ENCODE peak calls at places on chromosomes 3 and 15, in nine cellular contexts. One of them, this sample, is unnamed.

GRCh38 chr15:45384700-45385099 is 6.4 kb upstream of the GATM start:
- DNase-seq in activated CD4-positive, alpha-beta T cell treated with anti-CD3 and anti-CD28 coated beads, Interleukin-2, amount 10 ng/mL, durations not matched to agents 7 days and 5 days: no peak
- DNase-seq in iris pigment epithelial cell: no peak
- DNase-seq in NCI-H460: no peak
- DNase-seq in foreskin fibroblast: no peak
- DNase-seq in naive thymus-derived CD4-positive, alpha-beta T cell: no peak
- DNase-seq in KG1: no peak
- DNase-seq in left ventricle myocardium inferior: no peak
- DNase-seq in GF-D8: no peak
- DNase-seq in this sample: no peak

GRCh38 chr3:52777127-52777958 is at the start of gene ITIH1:
- DNase-seq in activated CD4-positive, alpha-beta T cell treated with anti-CD3 and anti-CD28 coated beads, Interleukin-2, amount 10 ng/mL, durations not matched to agents 7 days and 5 days: no peak
- DNase-seq in iris pigment epithelial cell: no peak
- DNase-seq in NCI-H460: no peak
- DNase-seq in foreskin fibroblast: no peak
- DNase-seq in naive thymus-derived CD4-positive, alpha-beta T cell: no peak
- DNase-seq in KG1: no peak
- DNase-seq in left ventricle myocardium inferior: no peak
- DNase-seq in GF-D8: no peak
- DNase-seq in this sample: no peak

GRCh38 chr3:158471639-158472294 is 99.2 kb upstream of the MLF1 start:
- DNase-seq in activated CD4-positive, alpha-beta T cell treated with anti-CD3 and anti-CD28 coated beads, Interleukin-2, amount 10 ng/mL, durations not matched to agents 7 days and 5 days: no peak
- DNase-seq in iris pigment epithelial cell: peak
- DNase-seq in NCI-H460: no peak
- DNase-seq in foreskin fibroblast: peak
- DNase-seq in naive thymus-derived CD4-positive, alpha-beta T cell: no peak
- DNase-seq in KG1: no peak
- DNase-seq in left ventricle myocardium inferior: no peak
- DNase-seq in GF-D8: no peak
- DNase-seq in this sample: no peak

GRCh38 chr3:148158210-148158609 is 539.5 kb upstream of the AGTR1 start:
- DNase-seq in activated CD4-positive, alpha-beta T cell treated with anti-CD3 and anti-CD28 coated beads, Interleukin-2, amount 10 ng/mL, durations not matched to agents 7 days and 5 days: no peak
- DNase-seq in iris pigment epithelial cell: peak
- DNase-seq in NCI-H460: no peak
- DNase-seq in foreskin fibroblast: peak
- DNase-seq in naive thymus-derived CD4-positive, alpha-beta T cell: no peak
- DNase-seq in KG1: no peak
- DNase-seq in left ventricle myocardium inferior: no peak
- DNase-seq in GF-D8: no peak
- DNase-seq in this sample: no peak

GRCh38 chr3:188513662-188514328 is 359.8 kb downstream of the LPP start:
- DNase-seq in activated CD4-positive, alpha-beta T cell treated with anti-CD3 and anti-CD28 coated beads, Interleukin-2, amount 10 ng/mL, durations not matched to agents 7 days and 5 days: no peak
- DNase-seq in iris pigment epithelial cell: peak
- DNase-seq in NCI-H460: no peak
- DNase-seq in foreskin fibroblast: no peak
- DNase-seq in naive thymus-derived CD4-positive, alpha-beta T cell: no peak
- DNase-seq in KG1: no peak
- DNase-seq in left ventricle myocardium inferior: no peak
- DNase-seq in GF-D8: no peak
- DNase-seq in this sample: no peak

GRCh38 chr3:157838457-157838856 is 267.8 kb downstream of the SHOX2 start:
- DNase-seq in activated CD4-positive, alpha-beta T cell treated with anti-CD3 and anti-CD28 coated beads, Interleukin-2, amount 10 ng/mL, durations not matched to agents 7 days and 5 days: no peak
- DNase-seq in iris pigment epithelial cell: no peak
- DNase-seq in NCI-H460: no peak
- DNase-seq in foreskin fibroblast: no peak
- DNase-seq in naive thymus-derived CD4-positive, alpha-beta T cell: no peak
- DNase-seq in KG1: no peak
- DNase-seq in left ventricle myocardium inferior: no peak
- DNase-seq in GF-D8: no peak
- DNase-seq in this sample: no peak

GRCh38 chr3:173774275-173774674 is 376.7 kb downstream of the NLGN1 start:
- DNase-seq in activated CD4-positive, alpha-beta T cell treated with anti-CD3 and anti-CD28 coated beads, Interleukin-2, amount 10 ng/mL, durations not matched to agents 7 days and 5 days: no peak
- DNase-seq in iris pigment epithelial cell: no peak
- DNase-seq in NCI-H460: no peak
- DNase-seq in foreskin fibroblast: no peak
- DNase-seq in naive thymus-derived CD4-positive, alpha-beta T cell: no peak
- DNase-seq in KG1: no peak
- DNase-seq in left ventricle myocardium inferior: no peak
- DNase-seq in GF-D8: no peak
- DNase-seq in this sample: no peak

GRCh38 chr3:70580021-70580420 is 267.6 kb upstream of the MDFIC2 start:
- DNase-seq in activated CD4-positive, alpha-beta T cell treated with anti-CD3 and anti-CD28 coated beads, Interleukin-2, amount 10 ng/mL, durations not matched to agents 7 days and 5 days: no peak
- DNase-seq in iris pigment epithelial cell: peak
- DNase-seq in NCI-H460: no peak
- DNase-seq in foreskin fibroblast: no peak
- DNase-seq in naive thymus-derived CD4-positive, alpha-beta T cell: no peak
- DNase-seq in KG1: no peak
- DNase-seq in left ventricle myocardium inferior: no peak
- DNase-seq in GF-D8: no peak
- DNase-seq in this sample: no peak

GRCh38 chr3:45841380-45841700 is 579 bp downstream of the LZTFL1 start:
- DNase-seq in activated CD4-positive, alpha-beta T cell treated with anti-CD3 and anti-CD28 coated beads, Interleukin-2, amount 10 ng/mL, durations not matched to agents 7 days and 5 days: peak
- DNase-seq in iris pigment epithelial cell: peak
- DNase-seq in NCI-H460: no peak
- DNase-seq in foreskin fibroblast: peak
- DNase-seq in naive thymus-derived CD4-positive, alpha-beta T cell: peak
- DNase-seq in KG1: peak
- DNase-seq in left ventricle myocardium inferior: no peak
- DNase-seq in GF-D8: peak
- DNase-seq in this sample: peak

GRCh38 chr15:42832577-42832976 is 88.0 kb downstream of the TTBK2 start:
- DNase-seq in activated CD4-positive, alpha-beta T cell treated with anti-CD3 and anti-CD28 coated beads, Interleukin-2, amount 10 ng/mL, durations not matched to agents 7 days and 5 days: no peak
- DNase-seq in iris pigment epithelial cell: peak
- DNase-seq in NCI-H460: no peak
- DNase-seq in foreskin fibroblast: peak
- DNase-seq in naive thymus-derived CD4-positive, alpha-beta T cell: no peak
- DNase-seq in KG1: no peak
- DNase-seq in left ventricle myocardium inferior: no peak
- DNase-seq in GF-D8: no peak
- DNase-seq in this sample: no peak

GRCh38 chr3:127036209-127037020 is 53.5 kb downstream of the PLXNA1 start:
- DNase-seq in activated CD4-positive, alpha-beta T cell treated with anti-CD3 and anti-CD28 coated beads, Interleukin-2, amount 10 ng/mL, durations not matched to agents 7 days and 5 days: no peak
- DNase-seq in iris pigment epithelial cell: no peak
- DNase-seq in NCI-H460: no peak
- DNase-seq in foreskin fibroblast: no peak
- DNase-seq in naive thymus-derived CD4-positive, alpha-beta T cell: no peak
- DNase-seq in KG1: no peak
- DNase-seq in left ventricle myocardium inferior: peak
- DNase-seq in GF-D8: no peak
- DNase-seq in this sample: no peak

GRCh38 chr15:101159936-101160770 is 91.7 kb downstream of the CHSY1 start:
- DNase-seq in activated CD4-positive, alpha-beta T cell treated with anti-CD3 and anti-CD28 coated beads, Interleukin-2, amount 10 ng/mL, durations not matched to agents 7 days and 5 days: no peak
- DNase-seq in iris pigment epithelial cell: no peak
- DNase-seq in NCI-H460: no peak
- DNase-seq in foreskin fibroblast: no peak
- DNase-seq in naive thymus-derived CD4-positive, alpha-beta T cell: no peak
- DNase-seq in KG1: no peak
- DNase-seq in left ventricle myocardium inferior: no peak
- DNase-seq in GF-D8: no peak
- DNase-seq in this sample: no peak

GRCh38 chr15:67899596-67900283 is 59.9 kb upstream of the RNU6-1 start:
- DNase-seq in activated CD4-positive, alpha-beta T cell treated with anti-CD3 and anti-CD28 coated beads, Interleukin-2, amount 10 ng/mL, durations not matched to agents 7 days and 5 days: no peak
- DNase-seq in iris pigment epithelial cell: no peak
- DNase-seq in NCI-H460: no peak
- DNase-seq in foreskin fibroblast: no peak
- DNase-seq in naive thymus-derived CD4-positive, alpha-beta T cell: no peak
- DNase-seq in KG1: no peak
- DNase-seq in left ventricle myocardium inferior: no peak
- DNase-seq in GF-D8: no peak
- DNase-seq in this sample: no peak

This sample was measured in HEK293T.